ENCODE peak calls at places on chromosomes 11 and 22, in five cellular contexts. One of them, this sample, is unnamed.

GRCh38 chr11:1202776-1203504 is 19.9 kb upstream of the MUC5B start:
- DNase-seq in fibroblast of mammary gland: peak
- DNase-seq in nephron progenitor cell: peak
- DNase-seq in activated CD4-positive, alpha-beta T cell treated with anti-CD3 and anti-CD28 coated beads, Interleukin-2, amount 50 U/mL, for 1 hour: peak
- DNase-seq in body of pancreas: peak
- DNase-seq in this sample: peak

GRCh38 chr11:119148855-119149370 is at the start of gene ABCG4:
- DNase-seq in body of pancreas: peak
- DNase-seq in activated CD4-positive, alpha-beta T cell treated with anti-CD3 and anti-CD28 coated beads, Interleukin-2, amount 50 U/mL, for 1 hour: peak
- DNase-seq in fibroblast of mammary gland: no peak
- DNase-seq in nephron progenitor cell: peak
- DNase-seq in this sample: peak

GRCh38 chr11:65623177-65623576 is 7.6 kb downstream of the PCNX3 start:
- DNase-seq in body of pancreas: no peak
- DNase-seq in nephron progenitor cell: no peak
- DNase-seq in fibroblast of mammary gland: no peak
- DNase-seq in activated CD4-positive, alpha-beta T cell treated with anti-CD3 and anti-CD28 coated beads, Interleukin-2, amount 50 U/mL, for 1 hour: no peak
- DNase-seq in this sample: no peak

GRCh38 chr22:20283674-20284066 is 15.6 kb upstream of the RTN4R start:
- DNase-seq in body of pancreas: no peak
- DNase-seq in activated CD4-positive, alpha-beta T cell treated with anti-CD3 and anti-CD28 coated beads, Interleukin-2, amount 50 U/mL, for 1 hour: no peak
- DNase-seq in fibroblast of mammary gland: no peak
- DNase-seq in nephron progenitor cell: no peak
- DNase-seq in this sample: no peak

GRCh38 chr22:19691007-19691720 is 23.1 kb upstream of the SEPTIN5 start:
- DNase-seq in activated CD4-positive, alpha-beta T cell treated with anti-CD3 and anti-CD28 coated beads, Interleukin-2, amount 50 U/mL, for 1 hour: no peak
- DNase-seq in nephron progenitor cell: no peak
- DNase-seq in body of pancreas: no peak
- DNase-seq in fibroblast of mammary gland: no peak
- DNase-seq in this sample: no peak

GRCh38 chr11:73320786-73321325 is 12.8 kb downstream of the ARHGEF17 start:
- DNase-seq in body of pancreas: no peak
- DNase-seq in activated CD4-positive, alpha-beta T cell treated with anti-CD3 and anti-CD28 coated beads, Interleukin-2, amount 50 U/mL, for 1 hour: no peak
- DNase-seq in fibroblast of mammary gland: peak
- DNase-seq in nephron progenitor cell: no peak
- DNase-seq in this sample: no peak

GRCh38 chr22:46003271-46004091 is 26.5 kb upstream of the WNT7B start:
- DNase-seq in nephron progenitor cell: no peak
- DNase-seq in body of pancreas: no peak
- DNase-seq in activated CD4-positive, alpha-beta T cell treated with anti-CD3 and anti-CD28 coated beads, Interleukin-2, amount 50 U/mL, for 1 hour: no peak
- DNase-seq in fibroblast of mammary gland: peak
- DNase-seq in this sample: no peak

GRCh38 chr11:34586655-34587281 is 34.1 kb upstream of the EHF start:
- DNase-seq in body of pancreas: no peak
- DNase-seq in nephron progenitor cell: no peak
- DNase-seq in activated CD4-positive, alpha-beta T cell treated with anti-CD3 and anti-CD28 coated beads, Interleukin-2, amount 50 U/mL, for 1 hour: no peak
- DNase-seq in fibroblast of mammary gland: no peak
- DNase-seq in this sample: no peak

GRCh38 chr22:24772493-24773220 is 1.9 kb downstream of the PIWIL3 start:
- DNase-seq in fibroblast of mammary gland: peak
- DNase-seq in nephron progenitor cell: peak
- DNase-seq in activated CD4-positive, alpha-beta T cell treated with anti-CD3 and anti-CD28 coated beads, Interleukin-2, amount 50 U/mL, for 1 hour: no peak
- DNase-seq in body of pancreas: no peak
- DNase-seq in this sample: peak

GRCh38 chr11:9804414-9804902 is 140.6 kb downstream of the SWAP70 start:
- DNase-seq in fibroblast of mammary gland: no peak
- DNase-seq in activated CD4-positive, alpha-beta T cell treated with anti-CD3 and anti-CD28 coated beads, Interleukin-2, amount 50 U/mL, for 1 hour: no peak
- DNase-seq in nephron progenitor cell: no peak
- DNase-seq in body of pancreas: no peak
- DNase-seq in this sample: no peak

GRCh38 chr22:36211237-36211881 is 9.8 kb upstream of the APOL4 start:
- DNase-seq in activated CD4-positive, alpha-beta T cell treated with anti-CD3 and anti-CD28 coated beads, Interleukin-2, amount 50 U/mL, for 1 hour: no peak
- DNase-seq in nephron progenitor cell: no peak
- DNase-seq in fibroblast of mammary gland: peak
- DNase-seq in body of pancreas: no peak
- DNase-seq in this sample: no peak

GRCh38 chr11:72704783-72705287 is 30.6 kb upstream of the PDE2A start:
- DNase-seq in fibroblast of mammary gland: no peak
- DNase-seq in activated CD4-positive, alpha-beta T cell treated with anti-CD3 and anti-CD28 coated beads, Interleukin-2, amount 50 U/mL, for 1 hour: no peak
- DNase-seq in body of pancreas: no peak
- DNase-seq in nephron progenitor cell: no peak
- DNase-seq in this sample: no peak

GRCh38 chr11:8363924-8364323 is 100.2 kb upstream of the LMO1 start:
- DNase-seq in nephron progenitor cell: no peak
- DNase-seq in fibroblast of mammary gland: peak
- DNase-seq in activated CD4-positive, alpha-beta T cell treated with anti-CD3 and anti-CD28 coated beads, Interleukin-2, amount 50 U/mL, for 1 hour: no peak
- DNase-seq in body of pancreas: no peak
- DNase-seq in this sample: peak

GRCh38 chr11:36436084-36436483 is 74.0 kb downstream of the TRAF6 start:
- DNase-seq in activated CD4-positive, alpha-beta T cell treated with anti-CD3 and anti-CD28 coated beads, Interleukin-2, amount 50 U/mL, for 1 hour: no peak
- DNase-seq in body of pancreas: no peak
- DNase-seq in nephron progenitor cell: no peak
- DNase-seq in fibroblast of mammary gland: no peak
- DNase-seq in this sample: peak

GRCh38 chr11:93489841-93490240 is 53.4 kb downstream of the SMCO4 start:
- DNase-seq in body of pancreas: no peak
- DNase-seq in fibroblast of mammary gland: no peak
- DNase-seq in nephron progenitor cell: no peak
- DNase-seq in activated CD4-positive, alpha-beta T cell treated with anti-CD3 and anti-CD28 coated beads, Interleukin-2, amount 50 U/mL, for 1 hour: no peak
- DNase-seq in this sample: no peak

GRCh38 chr11:73175551-73176144 is 33.5 kb upstream of the FCHSD2 start:
- DNase-seq in activated CD4-positive, alpha-beta T cell treated with anti-CD3 and anti-CD28 coated beads, Interleukin-2, amount 50 U/mL, for 1 hour: no peak
- DNase-seq in fibroblast of mammary gland: no peak
- DNase-seq in nephron progenitor cell: no peak
- DNase-seq in body of pancreas: no peak
- DNase-seq in this sample: no peak

GRCh38 chr11:13965337-13965736 is 2.8 kb downstream of the SPON1 start:
- DNase-seq in activated CD4-positive, alpha-beta T cell treated with anti-CD3 and anti-CD28 coated beads, Interleukin-2, amount 50 U/mL, for 1 hour: no peak
- DNase-seq in body of pancreas: no peak
- DNase-seq in fibroblast of mammary gland: no peak
- DNase-seq in nephron progenitor cell: no peak
- DNase-seq in this sample: no peak

GRCh38 chr11:16099501-16099900 is 256.8 kb downstream of the SOX6 start:
- DNase-seq in nephron progenitor cell: no peak
- DNase-seq in fibroblast of mammary gland: no peak
- DNase-seq in body of pancreas: no peak
- DNase-seq in activated CD4-positive, alpha-beta T cell treated with anti-CD3 and anti-CD28 coated beads, Interleukin-2, amount 50 U/mL, for 1 hour: no peak
- DNase-seq in this sample: no peak

GRCh38 chr11:5597953-5598352 is 1.5 kb downstream of the TRIM6 start:
- DNase-seq in nephron progenitor cell: no peak
- DNase-seq in fibroblast of mammary gland: no peak
- DNase-seq in body of pancreas: no peak
- DNase-seq in activated CD4-positive, alpha-beta T cell treated with anti-CD3 and anti-CD28 coated beads, Interleukin-2, amount 50 U/mL, for 1 hour: no peak
- DNase-seq in this sample: no peak

GRCh38 chr11:133082851-133083488 is 449.3 kb downstream of the OPCML start:
- DNase-seq in nephron progenitor cell: peak
- DNase-seq in fibroblast of mammary gland: peak
- DNase-seq in activated CD4-positive, alpha-beta T cell treated with anti-CD3 and anti-CD28 coated beads, Interleukin-2, amount 50 U/mL, for 1 hour: peak
- DNase-seq in body of pancreas: peak
- DNase-seq in this sample: peak